ENCODE peak calls at places on chromosomes 5 and 9, in eight cellular contexts. H is sigmoid colon, C is progenitor cell of endocrine pancreas, P is left ventricle myocardium inferior, W is GM12865, F is astrocyte of the spinal cord, R is AG10803, Q is tibial artery. T is an unnamed sample.

GRCh38 chr5:165617491-165617890 is 2112.1 kb downstream of the MAT2B start:
- DNase-seq in H (no peak), R (no peak), W (no peak), F (peak), P (no peak), Q (no peak), C (no peak), T (no peak)

GRCh38 chr5:362189-362588 is 40.7 kb downstream of the AHRR start:
- DNase-seq in W (no peak), C (peak), P (no peak), H (no peak), Q (no peak), F (no peak), R (no peak), T (no peak)

GRCh38 chr5:10601246-10602030 is 37.6 kb downstream of the ANKRD33B start:
- DNase-seq in C (no peak), Q (peak), F (peak), P (peak), H (peak), R (peak), W (peak), T (peak)

GRCh38 chr9:101165131-101165530 is 136.6 kb downstream of the PLPPR1 start:
- DNase-seq in P (no peak), C (no peak), H (no peak), Q (no peak), F (no peak), W (no peak), R (no peak), T (no peak)

GRCh38 chr5:157046041-157046440 is 12.9 kb downstream of the HAVCR1 start:
- DNase-seq in R (peak), P (peak), F (no peak), Q (no peak), C (no peak), H (no peak), W (peak), T (no peak)

GRCh38 chr9:134370638-134371037 is 44.4 kb downstream of the RXRA start:
- DNase-seq in C (no peak), Q (no peak), H (no peak), W (no peak), F (no peak), R (no peak), P (no peak), T (no peak)

GRCh38 chr5:132253008-132253441 is 4.5 kb upstream of the PDLIM4 start:
- DNase-seq in R (no peak), F (no peak), Q (no peak), H (peak), W (no peak), C (no peak), P (no peak), T (no peak)

GRCh38 chr9:9257999-9258398 is 1354.8 kb downstream of the PTPRD start:
- DNase-seq in H (no peak), C (no peak), P (no peak), F (no peak), W (no peak), R (no peak), Q (no peak), T (no peak)

GRCh38 chr9:126836216-126836615 is 24.2 kb upstream of the ZBTB34 start:
- DNase-seq in W (peak), C (no peak), F (peak), Q (no peak), P (no peak), R (peak), H (no peak), T (no peak)

GRCh38 chr5:73256462-73257260 is 83.7 kb downstream of the TMEM174 start:
- DNase-seq in P (no peak), C (no peak), Q (no peak), W (no peak), H (no peak), F (no peak), R (no peak), T (peak)

GRCh38 chr9:70873506-70873905 is 247.9 kb downstream of the TRPM3 start:
- DNase-seq in F (no peak), P (no peak), R (no peak), W (no peak), C (no peak), H (no peak), Q (no peak), T (no peak)

GRCh38 chr9:13113201-13113600 is 166.3 kb downstream of the MPDZ start:
- DNase-seq in R (peak), Q (no peak), P (no peak), C (no peak), W (no peak), F (peak), H (no peak), T (no peak)

GRCh38 chr9:34426340-34427074 is 31.9 kb downstream of the FAM219A start:
- DNase-seq in W (no peak), C (no peak), F (no peak), P (no peak), R (no peak), H (no peak), Q (no peak), T (no peak)

GRCh38 chr9:96686638-96687335 is 31.7 kb upstream of the PRXL2C start:
- DNase-seq in W (peak), Q (peak), H (peak), C (peak), F (peak), P (peak), R (peak), T (peak)

GRCh38 chr5:139654464-139654863 is 6.3 kb downstream of the CXXC5 start:
- DNase-seq in H (no peak), R (no peak), F (no peak), P (no peak), W (peak), Q (no peak), C (no peak), T (no peak)

GRCh38 chr5:160291467-160291866 is 20.9 kb downstream of the CCNJL start:
- DNase-seq in R (no peak), F (no peak), Q (no peak), H (no peak), C (no peak), P (no peak), W (no peak), T (peak)

GRCh38 chr9:24828687-24829086 is 283.0 kb upstream of the IZUMO3 start:
- DNase-seq in H (no peak), F (no peak), R (no peak), W (no peak), C (no peak), Q (no peak), P (no peak), T (no peak)

GRCh38 chr9:24832307-24832706 is 286.6 kb upstream of the IZUMO3 start:
- DNase-seq in C (no peak), W (no peak), F (no peak), R (no peak), H (no peak), P (no peak), Q (no peak), T (no peak)
- TF ChIP-seq CTCF in C (peak), W (no peak), F (peak), R (no peak), H (no peak), P (no peak), Q (no peak), T (peak)

GRCh38 chr5:3024126-3024525 is 272.6 kb upstream of the IRX2 start:
- DNase-seq in Q (no peak), H (no peak), R (no peak), C (no peak), F (no peak), P (no peak), W (no peak), T (no peak)

GRCh38 chr5:3024976-3025375 is 273.5 kb upstream of the IRX2 start:
- DNase-seq in H (no peak), R (no peak), Q (no peak), W (no peak), P (no peak), F (no peak), C (no peak), T (no peak)

GRCh38 chr5:3022665-3023064 is 271.2 kb upstream of the IRX2 start:
- DNase-seq in W (no peak), F (no peak), R (no peak), P (no peak), C (no peak), H (no peak), Q (no peak), T (no peak)

GRCh38 chr5:3024541-3024940 is 273.1 kb upstream of the IRX2 start:
- DNase-seq in F (no peak), P (no peak), C (no peak), H (no peak), R (no peak), W (no peak), Q (no peak), T (no peak)

GRCh38 chr5:3023678-3024077 is 272.2 kb upstream of the IRX2 start:
- DNase-seq in R (no peak), C (no peak), F (no peak), Q (no peak), H (no peak), P (no peak), W (no peak), T (no peak)
- TF ChIP-seq CTCF in R (no peak), C (no peak), F (no peak), Q (no peak), H (no peak), P (no peak), W (no peak), T (no peak)

GRCh38 chr5:77986261-77986660 is 210.1 kb upstream of the TBCA start:
- DNase-seq in Q (no peak), R (no peak), F (no peak), H (no peak), C (no peak), W (no peak), P (no peak), T (no peak)

GRCh38 chr5:77984587-77984986 is 208.4 kb upstream of the TBCA start:
- DNase-seq in P (no peak), C (no peak), F (no peak), H (no peak), W (no peak), R (no peak), Q (no peak), T (no peak)

GRCh38 chr5:77985247-77985646 is 209.1 kb upstream of the TBCA start:
- DNase-seq in C (no peak), R (no peak), Q (no peak), P (no peak), H (no peak), F (no peak), W (no peak), T (no peak)

GRCh38 chr5:77987331-77987730 is 211.2 kb upstream of the TBCA start:
- DNase-seq in W (no peak), F (no peak), R (no peak), H (no peak), P (no peak), Q (no peak), C (no peak), T (no peak)

DNA sequence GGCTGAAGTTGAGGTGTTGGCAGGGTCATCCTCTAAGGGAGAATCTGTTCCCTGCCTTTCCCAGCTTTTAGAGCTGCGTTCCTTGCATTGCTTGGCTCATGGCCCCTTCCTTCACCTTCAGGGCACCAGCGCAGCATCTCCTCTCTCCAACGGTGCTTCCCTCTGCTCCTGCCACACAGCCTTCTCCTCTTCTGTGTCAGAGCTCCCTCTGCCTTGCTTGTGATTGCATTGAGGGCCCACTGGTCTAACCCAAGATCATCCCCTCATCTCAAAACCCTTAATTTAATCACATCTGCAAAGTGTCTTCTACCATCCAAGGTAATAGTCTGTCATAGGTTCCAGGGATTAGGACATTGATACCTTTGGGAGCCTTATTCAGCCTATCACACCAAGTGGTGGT is 205.7 kb upstream of the TBCA start:
- DNase-seq in R (no peak), W (no peak), F (no peak), C (no peak), Q (no peak), P (no peak), H (no peak), T (no peak)
- TF ChIP-seq CTCF in R (no peak), W (no peak), F (no peak), C (no peak), Q (no peak), P (no peak), H (no peak), T (no peak)

GRCh38 chr5:151600069-151600665 is 9.0 kb upstream of the FAT2 start:
- DNase-seq in P (no peak), R (peak), W (no peak), F (no peak), C (no peak), Q (no peak), H (no peak), T (no peak)
- TF ChIP-seq CTCF in P (no peak), R (no peak), W (no peak), F (no peak), C (no peak), Q (no peak), H (no peak), T (no peak)

DNA sequence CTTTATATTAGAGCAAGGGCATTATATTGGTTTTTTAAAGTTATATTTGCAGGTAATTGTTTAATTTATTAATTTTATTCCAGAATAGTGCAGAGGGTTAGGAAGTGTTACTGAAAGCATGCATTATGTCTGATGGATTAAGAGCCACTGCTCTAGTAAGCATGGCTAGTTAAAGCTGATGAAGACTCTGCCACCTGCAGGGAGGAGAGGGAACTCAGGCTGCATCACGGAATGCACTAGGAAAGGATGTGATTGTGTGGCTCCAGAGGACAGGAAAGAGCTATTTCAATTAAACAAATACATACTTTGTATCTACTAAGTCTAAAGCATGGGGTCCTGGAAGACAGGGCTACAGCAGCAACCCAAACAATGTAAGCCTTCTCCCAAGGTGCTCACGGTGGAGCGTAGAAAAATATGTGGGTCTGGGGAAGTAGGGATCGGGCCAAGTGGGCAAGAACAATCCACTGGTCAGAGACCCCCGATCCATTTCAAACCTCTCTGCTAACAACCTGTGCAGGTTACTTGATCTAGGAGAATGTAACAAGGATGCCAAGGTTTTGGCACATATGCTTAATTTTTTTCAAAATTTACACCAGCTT is 15.3 kb upstream of the GRXCR2 start:
- DNase-seq in F (peak), C (peak), R (peak), Q (no peak), H (no peak), P (no peak), W (peak), T (peak)
- TF ChIP-seq CTCF in F (peak), C (peak), R (peak), Q (peak), H (peak), P (peak), W (peak), T (peak)

DNA sequence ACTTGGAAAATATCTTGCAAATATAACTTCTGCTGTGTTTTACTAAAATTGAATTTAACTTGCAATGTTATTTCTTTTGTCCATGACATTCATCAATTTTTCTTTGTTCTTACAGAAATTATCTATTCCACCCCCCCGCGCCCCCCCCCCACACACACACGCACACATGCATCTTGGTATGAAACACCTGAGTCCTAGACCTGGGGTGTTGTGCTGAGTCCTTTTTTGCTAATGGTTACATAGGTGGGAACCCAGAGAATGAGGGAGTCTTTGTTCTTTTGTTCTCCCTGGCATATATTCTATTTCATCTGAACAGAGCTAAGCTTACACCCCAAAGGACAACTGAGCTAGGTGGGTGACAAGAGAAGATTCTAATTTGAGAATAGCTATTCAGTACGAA is 308.9 kb downstream of the CWC27 start:
- DNase-seq in C (no peak), W (no peak), R (no peak), F (no peak), P (no peak), H (no peak), Q (no peak), T (no peak)
- TF ChIP-seq CTCF in C (no peak), W (no peak), R (no peak), F (no peak), P (no peak), H (no peak), Q (no peak), T (no peak)

DNA sequence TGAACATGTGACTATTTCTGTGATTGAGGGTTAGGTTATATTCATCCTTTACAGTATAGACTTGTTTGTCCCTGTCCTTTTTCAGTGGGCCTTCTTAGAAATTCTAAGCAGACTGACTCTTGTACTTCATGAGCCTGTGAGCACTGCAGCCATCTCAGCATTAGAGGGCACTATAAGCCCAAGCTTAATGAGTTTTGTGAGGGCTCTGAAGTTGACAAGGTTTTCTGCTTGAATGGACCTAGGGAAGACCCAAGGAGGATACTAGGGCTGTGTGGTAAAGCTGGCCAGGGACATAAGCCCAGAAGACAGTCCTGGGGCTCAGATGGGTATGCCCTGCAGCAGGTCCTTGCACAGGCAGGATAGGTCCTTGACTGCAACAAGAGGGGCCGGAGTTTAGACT is 126.5 kb downstream of the MRPS30 start:
- DNase-seq in C (no peak), P (no peak), H (no peak), W (peak), R (peak), F (no peak), Q (no peak), T (peak)
- TF ChIP-seq CTCF in C (peak), P (no peak), H (no peak), W (peak), R (peak), F (no peak), Q (no peak), T (peak)

GRCh38 chr9:76987594-76988200 is 31.8 kb upstream of the FOXB2 start:
- DNase-seq in H (no peak), C (no peak), P (no peak), W (peak), Q (no peak), R (peak), F (peak), T (peak)
- TF ChIP-seq CTCF in H (peak), C (peak), P (peak), W (peak), Q (peak), R (peak), F (peak), T (peak)

GRCh38 chr5:124908603-124909451 is 162.4 kb upstream of the ZNF608 start:
- DNase-seq in H (no peak), Q (no peak), C (no peak), F (no peak), P (no peak), W (peak), R (peak), T (peak)

GRCh38 chr5:124905256-124905655 is 158.8 kb upstream of the ZNF608 start:
- DNase-seq in C (no peak), P (no peak), H (no peak), W (no peak), Q (no peak), R (no peak), F (no peak), T (no peak)

GRCh38 chr5:124907098-124907644 is 160.7 kb upstream of the ZNF608 start:
- DNase-seq in Q (peak), P (no peak), W (no peak), F (no peak), H (no peak), R (peak), C (no peak), T (peak)

GRCh38 chr5:124905756-124906155 is 159.3 kb upstream of the ZNF608 start:
- DNase-seq in W (no peak), Q (no peak), H (no peak), C (no peak), P (no peak), R (no peak), F (no peak), T (no peak)

GRCh38 chr5:124906339-124907097 is 160.1 kb upstream of the ZNF608 start:
- DNase-seq in F (peak), P (peak), W (no peak), R (peak), C (no peak), H (peak), Q (peak), T (peak)
- TF ChIP-seq CTCF in F (no peak), P (peak), W (no peak), R (no peak), C (no peak), H (no peak), Q (peak), T (peak)